ENCODE peak calls at places on chromosomes 1 and 21, in ten cellular contexts. One of them, this sample, is unnamed.

GRCh38 chr21:44927587-44928461 is 7.1 kb upstream of the ITGB2 start:
- DNase-seq in sigmoid colon: no peak
- DNase-seq in fibroblast of mammary gland: peak
- DNase-seq in fibroblast of lung: no peak
- DNase-seq in HFF-Myc: no peak
- DNase-seq in CD4-positive, alpha-beta T cell: peak
- DNase-seq in tibial artery: no peak
- DNase-seq in activated CD8-positive, alpha-beta T cell treated with anti-CD3 and anti-CD28 coated beads for 36 hours: peak
- DNase-seq in ovary: no peak
- DNase-seq in hepatocyte: peak
- DNase-seq in this sample: peak

GRCh38 chr1:202639500-202639899 is 70.8 kb downstream of the SYT2 start:
- DNase-seq in tibial artery: no peak
- DNase-seq in fibroblast of lung: peak
- DNase-seq in activated CD8-positive, alpha-beta T cell treated with anti-CD3 and anti-CD28 coated beads for 36 hours: no peak
- DNase-seq in hepatocyte: no peak
- DNase-seq in fibroblast of mammary gland: no peak
- DNase-seq in sigmoid colon: no peak
- DNase-seq in ovary: no peak
- DNase-seq in HFF-Myc: no peak
- DNase-seq in CD4-positive, alpha-beta T cell: no peak
- DNase-seq in this sample: peak

GRCh38 chr1:2555634-2556276 is 416 bp upstream of the TNFRSF14 start:
- DNase-seq in activated CD8-positive, alpha-beta T cell treated with anti-CD3 and anti-CD28 coated beads for 36 hours: peak
- DNase-seq in fibroblast of lung: peak
- DNase-seq in ovary: peak
- DNase-seq in fibroblast of mammary gland: peak
- DNase-seq in sigmoid colon: peak
- DNase-seq in CD4-positive, alpha-beta T cell: no peak
- DNase-seq in hepatocyte: no peak
- DNase-seq in tibial artery: peak
- DNase-seq in HFF-Myc: no peak
- DNase-seq in this sample: peak

GRCh38 chr1:150420560-150421265 is 56.8 kb downstream of the RPRD2 start:
- DNase-seq in CD4-positive, alpha-beta T cell: no peak
- DNase-seq in sigmoid colon: no peak
- DNase-seq in tibial artery: no peak
- DNase-seq in fibroblast of lung: peak
- DNase-seq in hepatocyte: no peak
- DNase-seq in activated CD8-positive, alpha-beta T cell treated with anti-CD3 and anti-CD28 coated beads for 36 hours: no peak
- DNase-seq in HFF-Myc: no peak
- DNase-seq in ovary: no peak
- DNase-seq in fibroblast of mammary gland: peak
- DNase-seq in this sample: peak

GRCh38 chr1:39269349-39269748 is 64.9 kb downstream of the MACF1 start:
- DNase-seq in activated CD8-positive, alpha-beta T cell treated with anti-CD3 and anti-CD28 coated beads for 36 hours: no peak
- DNase-seq in sigmoid colon: no peak
- DNase-seq in fibroblast of mammary gland: no peak
- DNase-seq in HFF-Myc: no peak
- DNase-seq in fibroblast of lung: no peak
- DNase-seq in hepatocyte: no peak
- DNase-seq in CD4-positive, alpha-beta T cell: no peak
- DNase-seq in ovary: no peak
- DNase-seq in tibial artery: no peak
- DNase-seq in this sample: no peak

GRCh38 chr21:35448876-35449599 is 399.9 kb upstream of the RUNX1 start:
- DNase-seq in fibroblast of mammary gland: no peak
- DNase-seq in HFF-Myc: no peak
- DNase-seq in fibroblast of lung: no peak
- DNase-seq in ovary: no peak
- DNase-seq in CD4-positive, alpha-beta T cell: no peak
- DNase-seq in hepatocyte: no peak
- DNase-seq in sigmoid colon: no peak
- DNase-seq in tibial artery: no peak
- DNase-seq in activated CD8-positive, alpha-beta T cell treated with anti-CD3 and anti-CD28 coated beads for 36 hours: no peak
- DNase-seq in this sample: no peak

GRCh38 chr21:42456457-42456856 is 39.6 kb downstream of the RSPH1 start:
- DNase-seq in HFF-Myc: no peak
- DNase-seq in fibroblast of mammary gland: no peak
- DNase-seq in tibial artery: no peak
- DNase-seq in activated CD8-positive, alpha-beta T cell treated with anti-CD3 and anti-CD28 coated beads for 36 hours: peak
- DNase-seq in CD4-positive, alpha-beta T cell: peak
- DNase-seq in hepatocyte: no peak
- DNase-seq in fibroblast of lung: no peak
- DNase-seq in sigmoid colon: no peak
- DNase-seq in ovary: no peak
- DNase-seq in this sample: no peak

GRCh38 chr1:113073457-113073950 is 506 bp downstream of the LRIG2 start:
- DNase-seq in CD4-positive, alpha-beta T cell: no peak
- DNase-seq in tibial artery: peak
- DNase-seq in fibroblast of mammary gland: peak
- DNase-seq in ovary: no peak
- DNase-seq in HFF-Myc: peak
- DNase-seq in hepatocyte: peak
- DNase-seq in fibroblast of lung: peak
- DNase-seq in activated CD8-positive, alpha-beta T cell treated with anti-CD3 and anti-CD28 coated beads for 36 hours: no peak
- DNase-seq in sigmoid colon: peak
- DNase-seq in this sample: peak

GRCh38 chr1:159936284-159936904 is 9.0 kb downstream of the IGSF9 start:
- DNase-seq in sigmoid colon: peak
- DNase-seq in hepatocyte: peak
- DNase-seq in fibroblast of mammary gland: peak
- DNase-seq in CD4-positive, alpha-beta T cell: peak
- DNase-seq in ovary: peak
- DNase-seq in HFF-Myc: no peak
- DNase-seq in activated CD8-positive, alpha-beta T cell treated with anti-CD3 and anti-CD28 coated beads for 36 hours: peak
- DNase-seq in fibroblast of lung: peak
- DNase-seq in tibial artery: peak
- DNase-seq in this sample: no peak

GRCh38 chr1:50989694-50990093 is 19.6 kb downstream of the CDKN2C start:
- DNase-seq in activated CD8-positive, alpha-beta T cell treated with anti-CD3 and anti-CD28 coated beads for 36 hours: no peak
- DNase-seq in hepatocyte: no peak
- DNase-seq in ovary: no peak
- DNase-seq in HFF-Myc: no peak
- DNase-seq in CD4-positive, alpha-beta T cell: no peak
- DNase-seq in tibial artery: no peak
- DNase-seq in sigmoid colon: no peak
- DNase-seq in fibroblast of lung: no peak
- DNase-seq in fibroblast of mammary gland: peak
- DNase-seq in this sample: no peak

DNA sequence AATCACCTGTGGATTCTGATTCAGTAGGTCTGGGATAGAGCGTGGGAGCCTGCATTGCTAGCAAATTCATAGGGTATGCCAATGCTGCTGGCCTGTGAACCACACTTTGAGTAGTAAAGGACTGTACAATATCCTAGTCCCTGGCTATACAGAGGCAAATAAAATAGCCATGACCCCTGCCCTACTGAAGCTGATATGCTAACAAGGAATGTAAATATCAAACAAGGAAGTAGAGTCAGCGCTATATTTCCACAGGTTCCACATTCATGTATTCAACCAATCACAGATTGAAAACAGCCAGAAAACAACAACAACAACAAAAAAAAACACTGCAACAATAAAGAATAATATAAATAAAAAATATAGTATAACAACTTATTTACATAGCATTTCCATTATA is 77.8 kb downstream of the TM2D1 start:
- DNase-seq in ovary: no peak
- DNase-seq in sigmoid colon: no peak
- DNase-seq in tibial artery: no peak
- DNase-seq in fibroblast of mammary gland: no peak
- DNase-seq in CD4-positive, alpha-beta T cell: no peak
- DNase-seq in HFF-Myc: no peak
- DNase-seq in fibroblast of lung: no peak
- DNase-seq in hepatocyte: no peak
- DNase-seq in activated CD8-positive, alpha-beta T cell treated with anti-CD3 and anti-CD28 coated beads for 36 hours: no peak
- DNase-seq in this sample: no peak
- TF ChIP-seq CTCF in ovary: no peak
- TF ChIP-seq CTCF in sigmoid colon: no peak
- TF ChIP-seq CTCF in tibial artery: no peak
- TF ChIP-seq CTCF in fibroblast of mammary gland: no peak
- TF ChIP-seq CTCF in CD4-positive, alpha-beta T cell: no peak
- TF ChIP-seq CTCF in HFF-Myc: no peak
- TF ChIP-seq CTCF in fibroblast of lung: no peak
- TF ChIP-seq CTCF in hepatocyte: no peak
- TF ChIP-seq CTCF in activated CD8-positive, alpha-beta T cell treated with anti-CD3 and anti-CD28 coated beads for 36 hours: no peak
- TF ChIP-seq CTCF in this sample: no peak

DNA sequence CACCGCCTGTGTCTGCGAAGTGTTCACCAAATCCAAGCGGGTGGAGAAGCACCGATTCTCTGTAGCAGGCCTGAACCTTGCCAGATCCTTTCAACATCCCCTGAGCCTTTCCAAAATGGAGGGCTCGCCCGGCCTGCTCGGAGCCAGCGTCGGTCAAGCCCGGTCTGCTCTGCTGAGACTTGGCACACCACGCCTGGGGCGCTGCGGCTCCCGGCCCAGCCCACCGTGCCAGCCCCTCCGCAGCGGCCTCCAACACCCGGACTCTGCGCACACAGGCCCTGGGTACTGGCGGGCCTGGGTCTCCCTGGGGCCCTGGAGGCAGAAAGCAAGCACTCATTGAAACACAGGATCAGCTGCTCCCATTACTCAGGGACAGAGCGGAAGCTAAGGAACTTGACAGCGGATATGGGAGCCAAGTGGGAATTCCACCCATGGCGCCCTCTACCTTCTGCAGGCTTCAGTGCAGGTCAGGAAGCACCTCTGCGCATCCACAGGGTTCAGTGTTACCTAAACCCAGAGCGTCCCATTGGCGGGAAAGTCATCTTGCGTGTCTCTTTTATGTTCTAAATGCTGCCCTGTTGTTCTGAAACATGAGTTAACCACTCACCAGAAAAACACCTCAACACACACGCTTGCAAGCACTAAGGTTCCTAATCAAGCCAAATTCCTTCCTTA is 159.9 kb downstream of the ZBTB18 start:
- DNase-seq in sigmoid colon: no peak
- DNase-seq in activated CD8-positive, alpha-beta T cell treated with anti-CD3 and anti-CD28 coated beads for 36 hours: no peak
- DNase-seq in ovary: no peak
- DNase-seq in CD4-positive, alpha-beta T cell: no peak
- DNase-seq in HFF-Myc: no peak
- DNase-seq in tibial artery: no peak
- DNase-seq in fibroblast of lung: no peak
- DNase-seq in hepatocyte: peak
- DNase-seq in fibroblast of mammary gland: peak
- DNase-seq in this sample: no peak
- TF ChIP-seq CTCF in sigmoid colon: no peak
- TF ChIP-seq CTCF in activated CD8-positive, alpha-beta T cell treated with anti-CD3 and anti-CD28 coated beads for 36 hours: peak
- TF ChIP-seq CTCF in ovary: no peak
- TF ChIP-seq CTCF in CD4-positive, alpha-beta T cell: no peak
- TF ChIP-seq CTCF in HFF-Myc: peak
- TF ChIP-seq CTCF in tibial artery: peak
- TF ChIP-seq CTCF in fibroblast of lung: peak
- TF ChIP-seq CTCF in hepatocyte: peak
- TF ChIP-seq CTCF in fibroblast of mammary gland: peak
- TF ChIP-seq CTCF in this sample: peak

DNA sequence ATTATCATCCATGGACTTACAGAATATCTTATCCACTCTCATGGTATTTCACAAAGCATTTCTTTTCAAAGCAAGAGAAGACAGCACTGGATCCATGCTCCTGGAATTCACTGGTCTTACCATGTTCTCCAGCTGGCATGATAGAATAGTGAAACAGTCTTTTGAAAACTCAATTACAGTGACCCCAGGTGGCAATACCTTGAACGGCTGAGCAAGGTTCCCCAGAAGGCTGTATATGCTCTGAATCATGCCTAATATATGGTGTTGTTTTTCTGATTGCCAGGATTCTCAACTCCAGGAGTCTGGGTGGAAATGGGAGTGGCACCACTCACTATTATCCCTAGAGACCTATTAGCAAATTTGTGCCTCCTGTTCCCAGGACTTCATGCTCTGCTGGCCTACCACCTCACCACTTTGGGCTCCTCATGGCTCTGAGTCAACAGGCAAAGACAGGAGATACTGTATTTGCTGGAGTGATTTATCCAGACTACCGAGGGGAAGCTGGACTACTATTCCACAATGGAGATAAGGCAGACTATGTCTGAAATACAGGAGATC is 87.6 kb downstream of the CATSPERE start:
- DNase-seq in HFF-Myc: no peak
- DNase-seq in tibial artery: no peak
- DNase-seq in fibroblast of mammary gland: peak
- DNase-seq in sigmoid colon: no peak
- DNase-seq in ovary: no peak
- DNase-seq in fibroblast of lung: no peak
- DNase-seq in activated CD8-positive, alpha-beta T cell treated with anti-CD3 and anti-CD28 coated beads for 36 hours: no peak
- DNase-seq in CD4-positive, alpha-beta T cell: no peak
- DNase-seq in hepatocyte: no peak
- DNase-seq in this sample: no peak
- TF ChIP-seq CTCF in HFF-Myc: no peak
- TF ChIP-seq CTCF in tibial artery: no peak
- TF ChIP-seq CTCF in fibroblast of mammary gland: no peak
- TF ChIP-seq CTCF in sigmoid colon: no peak
- TF ChIP-seq CTCF in ovary: no peak
- TF ChIP-seq CTCF in fibroblast of lung: no peak
- TF ChIP-seq CTCF in activated CD8-positive, alpha-beta T cell treated with anti-CD3 and anti-CD28 coated beads for 36 hours: no peak
- TF ChIP-seq CTCF in CD4-positive, alpha-beta T cell: no peak
- TF ChIP-seq CTCF in hepatocyte: no peak
- TF ChIP-seq CTCF in this sample: no peak

GRCh38 chr1:5888606-5889211 is 103.5 kb downstream of the NPHP4 start:
- DNase-seq in activated CD8-positive, alpha-beta T cell treated with anti-CD3 and anti-CD28 coated beads for 36 hours: no peak
- DNase-seq in HFF-Myc: no peak
- DNase-seq in fibroblast of lung: no peak
- DNase-seq in CD4-positive, alpha-beta T cell: no peak
- DNase-seq in tibial artery: no peak
- DNase-seq in hepatocyte: no peak
- DNase-seq in ovary: no peak
- DNase-seq in sigmoid colon: no peak
- DNase-seq in fibroblast of mammary gland: no peak
- DNase-seq in this sample: no peak
- TF ChIP-seq CTCF in activated CD8-positive, alpha-beta T cell treated with anti-CD3 and anti-CD28 coated beads for 36 hours: no peak
- TF ChIP-seq CTCF in HFF-Myc: no peak
- TF ChIP-seq CTCF in fibroblast of lung: no peak
- TF ChIP-seq CTCF in CD4-positive, alpha-beta T cell: no peak
- TF ChIP-seq CTCF in tibial artery: no peak
- TF ChIP-seq CTCF in hepatocyte: peak
- TF ChIP-seq CTCF in ovary: no peak
- TF ChIP-seq CTCF in sigmoid colon: no peak
- TF ChIP-seq CTCF in fibroblast of mammary gland: no peak
- TF ChIP-seq CTCF in this sample: peak

DNA sequence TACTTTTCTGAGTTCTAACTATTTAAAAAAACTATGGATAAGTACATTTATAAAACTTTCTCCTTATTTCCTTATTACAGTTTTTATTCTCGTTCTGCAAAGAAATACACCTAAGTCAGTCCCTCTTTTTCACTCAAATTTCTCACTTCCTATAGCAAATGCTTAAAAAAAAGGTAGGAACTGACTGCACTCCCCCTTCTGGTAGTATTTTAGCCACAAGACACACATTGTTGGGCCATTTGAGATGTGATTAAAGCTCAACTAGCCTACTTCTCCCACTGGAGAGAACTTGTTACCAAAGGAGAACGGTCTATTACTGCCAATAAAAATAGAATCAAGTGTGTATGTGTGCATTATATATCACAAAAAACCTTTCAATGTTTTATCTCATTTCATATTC is 521.9 kb upstream of the PRMT6 start:
- DNase-seq in sigmoid colon: no peak
- DNase-seq in tibial artery: no peak
- DNase-seq in HFF-Myc: no peak
- DNase-seq in activated CD8-positive, alpha-beta T cell treated with anti-CD3 and anti-CD28 coated beads for 36 hours: no peak
- DNase-seq in fibroblast of mammary gland: no peak
- DNase-seq in fibroblast of lung: no peak
- DNase-seq in CD4-positive, alpha-beta T cell: no peak
- DNase-seq in hepatocyte: no peak
- DNase-seq in ovary: no peak
- DNase-seq in this sample: no peak
- TF ChIP-seq CTCF in sigmoid colon: no peak
- TF ChIP-seq CTCF in tibial artery: no peak
- TF ChIP-seq CTCF in HFF-Myc: no peak
- TF ChIP-seq CTCF in activated CD8-positive, alpha-beta T cell treated with anti-CD3 and anti-CD28 coated beads for 36 hours: no peak
- TF ChIP-seq CTCF in fibroblast of mammary gland: no peak
- TF ChIP-seq CTCF in fibroblast of lung: no peak
- TF ChIP-seq CTCF in CD4-positive, alpha-beta T cell: no peak
- TF ChIP-seq CTCF in hepatocyte: no peak
- TF ChIP-seq CTCF in ovary: no peak
- TF ChIP-seq CTCF in this sample: no peak

GRCh38 chr1:109253803-109254620 is 4.7 kb downstream of the CELSR2 start:
- DNase-seq in CD4-positive, alpha-beta T cell: no peak
- DNase-seq in fibroblast of mammary gland: no peak
- DNase-seq in fibroblast of lung: no peak
- DNase-seq in sigmoid colon: no peak
- DNase-seq in activated CD8-positive, alpha-beta T cell treated with anti-CD3 and anti-CD28 coated beads for 36 hours: no peak
- DNase-seq in tibial artery: no peak
- DNase-seq in HFF-Myc: no peak
- DNase-seq in hepatocyte: no peak
- DNase-seq in ovary: no peak
- DNase-seq in this sample: no peak
- TF ChIP-seq CTCF in CD4-positive, alpha-beta T cell: no peak
- TF ChIP-seq CTCF in fibroblast of mammary gland: no peak
- TF ChIP-seq CTCF in fibroblast of lung: no peak
- TF ChIP-seq CTCF in sigmoid colon: no peak
- TF ChIP-seq CTCF in activated CD8-positive, alpha-beta T cell treated with anti-CD3 and anti-CD28 coated beads for 36 hours: no peak
- TF ChIP-seq CTCF in tibial artery: no peak
- TF ChIP-seq CTCF in HFF-Myc: no peak
- TF ChIP-seq CTCF in hepatocyte: no peak
- TF ChIP-seq CTCF in ovary: no peak
- TF ChIP-seq CTCF in this sample: no peak